ENCODE peak calls at places on chromosomes 11 and 22, in six cellular contexts. P is neural progenitor cell, W is endothelial cell of umbilical vein, A is neuronal stem cell, O is K562, Z is GM12878. T is an unnamed sample.

GRCh38 chr22:37483594-37484114 is 2.5 kb downstream of the MFNG start:
- DNase-seq in P (no peak), W (peak; percentile 71), A (no peak), O (no peak), Z (no peak), T (peak; percentile 15)

GRCh38 chr11:12449961-12450715 is 72.8 kb downstream of the PARVA start:
- DNase-seq in P (no peak), W (no peak), A (no peak), O (no peak), Z (no peak), T (no peak)

GRCh38 chr11:101127348-101127698 is 2.3 kb downstream of the PGR start:
- DNase-seq in P (peak; percentile 64), W (no peak), A (no peak), O (peak; percentile 31), Z (no peak), T (no peak)

GRCh38 chr11:88410056-88410455 is 72.5 kb upstream of the CTSC start:
- DNase-seq in P (no peak), W (no peak), A (no peak), O (no peak), Z (no peak), T (no peak)

GRCh38 chr11:121553806-121554205 is 101.0 kb upstream of the SORL1-AS1 start:
- DNase-seq in P (no peak), W (no peak), A (no peak), O (no peak), Z (no peak), T (no peak)

GRCh38 chr11:6755303-6755952 is 16.3 kb downstream of the OR2AG2 start:
- DNase-seq in P (peak; percentile 67), W (peak; percentile 58), A (peak; percentile 44), O (peak; percentile 58), Z (no peak), T (peak; percentile 53)

GRCh38 chr11:112751312-112751711 is 209.9 kb upstream of the NCAM1 start:
- DNase-seq in P (no peak), W (no peak), A (no peak), O (no peak), Z (no peak), T (no peak)

GRCh38 chr11:60924110-60924905 is at the start of gene TMEM132A:
- DNase-seq in P (peak; percentile 93), W (peak; percentile 61), A (peak; percentile 63), O (peak; percentile 86), Z (no peak), T (no peak)

GRCh38 chr11:227824-228223 is 8.3 kb downstream of the SIRT3 start:
- DNase-seq in P (no peak), W (no peak), A (no peak), O (no peak), Z (no peak), T (no peak)

GRCh38 chr11:32580967-32581366 is 2.7 kb upstream of the EIF3M start:
- DNase-seq in P (no peak), W (no peak), A (no peak), O (no peak), Z (no peak), T (no peak)

GRCh38 chr11:22677153-22677890 is 10.9 kb downstream of the GAS2 start:
- DNase-seq in P (no peak), W (no peak), A (no peak), O (no peak), Z (no peak), T (no peak)

GRCh38 chr11:85725510-85726258 is 39.7 kb upstream of the CCDC89 start:
- DNase-seq in P (no peak), W (peak; percentile 92), A (no peak), O (no peak), Z (no peak), T (no peak)

GRCh38 chr11:76654310-76654851 is 16.2 kb downstream of the LRRC32 start:
- DNase-seq in P (no peak), W (no peak), A (no peak), O (peak; percentile 81), Z (no peak), T (no peak)

GRCh38 chr11:64503354-64503753 is 87.7 kb upstream of the SLC22A12 start:
- DNase-seq in P (no peak), W (no peak), A (no peak), O (no peak), Z (no peak), T (no peak)

GRCh38 chr11:64502634-64503033 is 88.4 kb upstream of the SLC22A12 start:
- DNase-seq in P (no peak), W (no peak), A (no peak), O (no peak), Z (no peak), T (no peak)

GRCh38 chr11:64500176-64501013 is 90.6 kb upstream of the SLC22A12 start:
- DNase-seq in P (no peak), W (no peak), A (no peak), O (peak; percentile 77), Z (no peak), T (no peak)

GRCh38 chr11:64499261-64500004 is 91.6 kb upstream of the SLC22A12 start:
- DNase-seq in P (no peak), W (no peak), A (no peak), O (no peak), Z (no peak), T (no peak)

DNA sequence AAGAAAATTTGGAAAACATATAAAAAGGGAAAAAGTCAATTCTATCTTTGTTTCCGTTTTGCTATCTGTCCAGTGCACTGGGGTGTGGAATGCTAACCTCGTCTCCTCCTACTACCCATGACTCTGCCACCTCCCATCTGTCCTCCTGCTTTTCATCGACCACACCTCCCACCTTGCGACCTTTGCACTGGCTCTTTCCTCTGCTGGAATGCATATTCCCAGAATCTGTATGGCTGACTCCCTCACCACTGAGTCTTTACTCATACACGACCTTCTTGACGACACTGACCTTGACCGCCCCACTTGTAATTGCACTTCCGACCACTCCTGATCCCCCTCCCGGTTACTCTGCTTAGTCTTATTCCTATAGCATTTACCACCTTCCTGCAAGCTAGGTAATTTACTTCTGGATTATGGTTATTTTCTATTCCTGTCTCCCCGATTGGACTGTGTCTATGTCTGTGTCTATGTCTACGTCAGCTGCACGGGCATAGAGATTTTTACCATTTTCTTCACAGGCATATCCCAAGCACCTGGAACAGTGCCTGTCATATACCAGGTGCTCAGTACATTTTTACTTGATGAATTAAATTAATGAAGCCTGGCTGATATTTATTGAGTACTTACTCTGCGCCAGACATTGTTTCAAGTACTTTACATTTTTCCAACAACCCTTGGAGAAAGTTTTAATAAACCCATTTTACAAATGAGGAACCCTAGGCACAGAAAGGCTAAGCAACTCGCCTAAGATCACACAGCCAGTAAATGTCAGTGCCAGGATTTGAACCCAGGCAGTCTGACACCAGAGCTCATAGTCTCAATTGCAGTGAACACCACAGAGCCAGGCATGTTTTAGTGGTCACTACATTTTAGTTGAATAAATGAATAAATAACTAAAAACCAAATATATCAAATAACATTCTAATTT is 89.3 kb upstream of the SLC22A12 start:
- DNase-seq in P (no peak), W (no peak), A (no peak), O (peak; percentile 67), Z (no peak), T (no peak)
- H3K4me2 ChIP-seq in P (no peak overlapping the region), W (no peak overlapping the region), A (no peak overlapping the region), O (peak overlapping the region; percentile 75), Z (no peak overlapping the region), T (no peak overlapping the region)

GRCh38 chr11:117097567-117098268 is 510 bp downstream of the SIK3 start:
- DNase-seq in P (peak; percentile 68), W (peak; percentile 42), A (no peak), O (peak; percentile 72), Z (no peak), T (peak; percentile 56)

GRCh38 chr11:117095301-117096139 is 2.7 kb downstream of the SIK3 start:
- DNase-seq in P (no peak), W (no peak), A (no peak), O (no peak), Z (no peak), T (no peak)

GRCh38 chr11:117098269-117099231 is at the start of gene SIK3:
- DNase-seq in P (peak; percentile 97), W (peak; percentile 92), A (peak; percentile 85), O (peak; percentile 98), Z (peak; percentile 53), T (peak; percentile 90)

GRCh38 chr11:117096140-117096972 is 1.9 kb downstream of the SIK3 start:
- DNase-seq in P (peak; percentile 64), W (no peak), A (no peak), O (no peak), Z (peak; percentile 77), T (peak; percentile 29)

DNA sequence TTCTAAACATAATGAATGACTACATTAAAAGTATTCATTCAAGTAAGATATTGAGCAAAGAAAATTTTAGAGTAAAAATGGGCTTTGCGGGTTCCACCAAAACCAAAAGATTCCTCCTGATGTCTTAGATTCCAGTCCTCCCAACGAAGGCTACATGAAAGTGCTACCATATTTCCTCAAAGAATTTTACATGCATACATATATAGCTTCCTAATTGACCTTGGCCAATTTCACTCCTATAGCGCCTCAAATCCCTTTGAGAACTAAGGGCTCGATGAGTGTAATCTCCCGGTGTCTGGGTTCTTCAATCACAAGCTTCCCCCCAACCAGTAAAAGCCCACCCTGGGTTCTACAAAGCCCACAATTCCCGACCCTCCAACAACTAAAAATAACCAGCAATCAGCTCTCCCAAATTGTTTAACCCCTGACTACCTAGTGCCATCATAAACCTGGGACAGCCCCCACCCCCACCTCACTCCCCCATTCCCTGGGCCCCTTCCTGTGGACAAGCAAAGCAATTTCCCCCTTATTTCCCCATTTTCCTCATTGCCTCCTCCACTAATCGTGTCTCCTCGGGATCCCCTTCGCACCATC is 1.2 kb downstream of the SIK3 start:
- DNase-seq in P (no peak), W (no peak), A (no peak), O (no peak), Z (no peak), T (no peak)
- H3K4me1 ChIP-seq in P (peaks cover 37% of the 10 kb centered on the region), W (peaks cover 17% of the 10 kb centered on the region), A (peaks cover 41% of the 10 kb centered on the region), O (peaks cover 34% of the 10 kb centered on the region), Z (peaks cover 37% of the 10 kb centered on the region), T (peaks cover 32% of the 10 kb centered on the region)

DNA sequence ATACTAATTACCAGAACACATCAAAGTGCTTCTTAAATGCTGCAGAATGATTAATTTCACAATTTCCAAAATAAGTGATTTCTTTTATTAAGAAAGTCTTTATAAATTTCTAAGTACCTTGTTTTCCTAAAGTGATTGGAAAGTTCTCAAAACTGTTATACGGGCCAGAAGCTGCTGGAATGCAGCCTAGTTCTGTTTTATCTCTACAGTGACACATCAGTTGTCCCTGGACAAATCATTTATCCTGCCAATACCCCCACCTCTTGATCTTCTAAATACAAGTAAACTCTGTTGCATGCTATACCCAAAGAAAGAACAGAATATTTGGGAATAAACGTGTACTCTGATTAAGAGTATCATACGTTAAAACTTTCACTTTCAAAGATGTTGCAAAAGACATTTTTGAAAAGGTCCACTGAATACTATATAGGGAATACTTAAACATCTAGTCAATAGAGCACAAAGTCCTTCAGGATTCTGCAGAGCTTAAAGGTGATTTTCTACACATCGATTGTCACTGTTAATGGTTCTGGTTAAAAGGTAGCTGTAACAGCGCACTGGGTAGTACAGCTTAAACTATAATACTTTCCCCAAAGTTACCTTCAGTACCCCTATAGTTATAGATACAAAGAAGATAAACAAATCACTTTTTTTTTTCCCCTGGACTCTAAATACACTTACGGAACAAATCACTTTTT is 92.1 kb upstream of the APOA1 start:
- DNase-seq in P (no peak), W (peak; percentile 19), A (no peak), O (no peak), Z (no peak), T (no peak)
- H3K4me2 ChIP-seq in P (no peak overlapping the region), W (peak overlapping the region; percentile 25), A (no peak overlapping the region), O (no peak overlapping the region), Z (peak overlapping the region; percentile 39), T (no peak overlapping the region)

DNA sequence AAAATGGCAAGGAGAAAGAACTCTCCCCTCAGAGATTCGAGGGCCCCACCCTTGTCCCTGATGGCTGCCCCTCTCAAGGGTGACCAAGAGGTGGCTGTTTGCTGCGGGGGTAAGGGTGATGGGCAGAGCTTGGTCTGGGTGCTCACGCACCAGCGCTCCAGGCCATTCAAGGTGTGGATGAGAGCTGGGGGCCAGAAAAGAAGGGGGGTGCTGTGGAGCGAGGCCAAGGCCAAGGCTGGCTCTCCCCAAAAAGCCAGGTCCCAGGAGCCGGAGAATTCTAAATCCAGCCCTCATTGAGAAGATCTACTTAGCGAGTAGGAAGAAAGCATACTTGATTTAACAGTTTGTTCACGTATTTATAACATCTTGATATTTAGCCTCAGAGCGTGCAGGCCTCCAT is 28.1 kb upstream of the CBX7 start:
- DNase-seq in P (no peak), W (no peak), A (no peak), O (no peak), Z (no peak), T (no peak)
- H3K4me1 ChIP-seq in P (peaks cover 39% of the 10 kb centered on the region), W (peaks cover 45% of the 10 kb centered on the region), A (peaks cover 34% of the 10 kb centered on the region), O (peaks cover 5% of the 10 kb centered on the region), Z (no peaks in the 10 kb centered on the region), T (no peaks in the 10 kb centered on the region)